ENCODE peak calls at places on chromosome 1, in four cellular contexts. S, E, T and Y are unnamed samples.
A peak's percentile ranks its signal among the peaks of the same experiment; 100 is the strongest.

GRCh38 chr1:170662561-170662971 is 1.4 kb upstream of the PRRX1 start:
- DNase-seq in S (no peak), E (no peak), T (no peak), Y (no peak)

GRCh38 chr1:236860096-236860495 is 65.0 kb downstream of the MTR start:
- DNase-seq in S (no peak), E (no peak), T (no peak), Y (peak; percentile 28)

GRCh38 chr1:3717715-3718601 is 34.3 kb upstream of the CCDC27 start:
- DNase-seq in S (peak; percentile 64), E (peak; percentile 7), T (peak; percentile 68), Y (no peak)

GRCh38 chr1:193944454-193944853 is 758.0 kb upstream of the B3GALT2 start:
- DNase-seq in S (no peak), E (no peak), T (no peak), Y (no peak)

GRCh38 chr1:23679815-23680214 is 11.8 kb upstream of the RPL11 start:
- DNase-seq in S (no peak), E (no peak), T (no peak), Y (no peak)

GRCh38 chr1:65001238-65001792 is 35.0 kb upstream of the JAK1 start:
- DNase-seq in S (no peak), E (peak; percentile 65), T (no peak), Y (peak; percentile 20)

GRCh38 chr1:51847294-51847920 is 31.1 kb downstream of the NRDC start:
- DNase-seq in S (no peak), E (no peak), T (no peak), Y (no peak)

GRCh38 chr1:99820546-99820945 is 29.6 kb upstream of the AGL start:
- DNase-seq in S (no peak), E (no peak), T (no peak), Y (no peak)

GRCh38 chr1:82445132-82445531 is 644.4 kb downstream of the ADGRL2 start:
- DNase-seq in S (no peak), E (no peak), T (no peak), Y (no peak)

GRCh38 chr1:109802901-109803561 is 39.3 kb upstream of the EPS8L3 start:
- DNase-seq in S (no peak), E (no peak), T (no peak), Y (no peak)

GRCh38 chr1:32014937-32015363 is 1.3 kb downstream of the KHDRBS1 start:
- DNase-seq in S (no peak), E (no peak), T (no peak), Y (no peak)

GRCh38 chr1:226201029-226201593 is 14.6 kb upstream of the ACBD3 start:
- DNase-seq in S (no peak), E (no peak), T (no peak), Y (peak; percentile 34)

GRCh38 chr1:202405928-202406327 is 57.4 kb downstream of the PPP1R12B start:
- DNase-seq in S (no peak), E (no peak), T (no peak), Y (no peak)

GRCh38 chr1:47023268-47024137 is at the start of gene CYP4X1:
- DNase-seq in S (peak; percentile 26), E (no peak), T (no peak), Y (peak; percentile 34)

GRCh38 chr1:74205236-74205635 is 7.2 kb downstream of the FPGT start:
- DNase-seq in S (no peak), E (no peak), T (peak; percentile 9), Y (no peak)

GRCh38 chr1:63624911-63625310 is 31.7 kb downstream of the PGM1 start:
- DNase-seq in S (no peak), E (no peak), T (no peak), Y (no peak)

GRCh38 chr1:226723640-226724532 is 15.2 kb downstream of the ITPKB start:
- DNase-seq in S (no peak), E (no peak), T (peak; percentile 65), Y (peak; percentile 81)

GRCh38 chr1:87794788-87795614 is 466.3 kb downstream of the LMO4 start:
- DNase-seq in S (no peak), E (no peak), T (no peak), Y (peak; percentile 67)

GRCh38 chr1:186750250-186750649 is 70.0 kb upstream of the PTGS2 start:
- DNase-seq in S (no peak), E (no peak), T (no peak), Y (no peak)

GRCh38 chr1:20358761-20359263 is 68.1 kb downstream of the VWA5B1 start:
- DNase-seq in S (no peak), E (no peak), T (no peak), Y (peak; percentile 91)

GRCh38 chr1:89590341-89591080 is 42.4 kb upstream of the LRRC8C start:
- DNase-seq in S (no peak), E (no peak), T (no peak), Y (no peak)

GRCh38 chr1:50368179-50369007 is 54.9 kb downstream of the DMRTA2 start:
- DNase-seq in S (no peak), E (peak; percentile 5), T (peak; percentile 56), Y (peak; percentile 33)

GRCh38 chr1:41322835-41323234 is 38.4 kb upstream of the FOXO6 start:
- DNase-seq in S (no peak), E (peak; percentile 14), T (peak; percentile 47), Y (peak; percentile 50)